ENCODE peak calls at places on chromosomes 6 and 20, in eight cellular contexts. V, C, N, D, X, Q, Y and U are unnamed samples.

GRCh38 chr6:87945181-87945580 is 102.5 kb upstream of the SPACA1 start:
- DNase-seq in V (no peak), C (peak; percentile 19), N (no peak), D (no peak), X (no peak), Q (peak; percentile 22), Y (no peak), U (no peak)

GRCh38 chr20:32775240-32775991 is 13.2 kb downstream of the DNMT3B start:
- DNase-seq in V (no peak), C (no peak), N (no peak), D (no peak), X (no peak), Q (no peak), Y (no peak), U (no peak)

GRCh38 chr6:134826889-134827737 is 122.8 kb downstream of the ALDH8A1 start:
- DNase-seq in V (no peak), C (no peak), N (peak; percentile 78), D (no peak), X (peak; percentile 14), Q (no peak), Y (no peak), U (peak; percentile 65)

GRCh38 chr6:7914991-7915789 is 4.6 kb upstream of the TXNDC5 start:
- DNase-seq in V (no peak), C (no peak), N (peak; percentile 69), D (no peak), X (peak; percentile 76), Q (no peak), Y (no peak), U (peak; percentile 57)

GRCh38 chr20:39800548-39800947 is 838.4 kb downstream of the DHX35 start:
- DNase-seq in V (no peak), C (no peak), N (no peak), D (no peak), X (no peak), Q (no peak), Y (no peak), U (peak; percentile 32)

GRCh38 chr6:8562133-8562532 is 126.8 kb upstream of the SLC35B3 start:
- DNase-seq in V (no peak), C (no peak), N (no peak), D (no peak), X (no peak), Q (no peak), Y (peak; percentile 20), U (no peak)

GRCh38 chr6:49325901-49326300 is 137.2 kb downstream of the MMUT start:
- DNase-seq in V (no peak), C (no peak), N (no peak), D (no peak), X (no peak), Q (no peak), Y (no peak), U (no peak)

GRCh38 chr20:37524221-37524700 is 3.2 kb downstream of the NNAT start:
- DNase-seq in V (no peak), C (peak; percentile 80), N (no peak), D (no peak), X (no peak), Q (no peak), Y (no peak), U (no peak)

GRCh38 chr20:56826306-56826970 is 197.3 kb downstream of the TFAP2C start:
- DNase-seq in V (no peak), C (no peak), N (no peak), D (no peak), X (no peak), Q (no peak), Y (no peak), U (peak; percentile 25)

GRCh38 chr6:134607411-134607810 is 289.5 kb upstream of the SGK1 start:
- DNase-seq in V (no peak), C (no peak), N (no peak), D (no peak), X (no peak), Q (no peak), Y (no peak), U (no peak)

GRCh38 chr6:133130863-133131262 is 110.3 kb upstream of the EYA4 start:
- DNase-seq in V (peak; percentile 8), C (peak; percentile 55), N (peak; percentile 75), D (no peak), X (no peak), Q (peak; percentile 69), Y (no peak), U (peak; percentile 37)

GRCh38 chr20:32289661-32290431 is 12.4 kb downstream of the KIF3B start:
- DNase-seq in V (no peak), C (peak; percentile 84), N (no peak), D (no peak), X (no peak), Q (no peak), Y (no peak), U (no peak)

GRCh38 chr20:4234128-4234527 is 218.8 kb upstream of the RNF24 start:
- DNase-seq in V (no peak), C (no peak), N (no peak), D (no peak), X (peak; percentile 90), Q (no peak), Y (no peak), U (no peak)

GRCh38 chr20:56664791-56665190 is 35.7 kb downstream of the TFAP2C start:
- DNase-seq in V (no peak), C (no peak), N (no peak), D (no peak), X (no peak), Q (no peak), Y (no peak), U (no peak)

GRCh38 chr6:77038801-77039200 is 424.5 kb downstream of the HTR1B start:
- DNase-seq in V (no peak), C (no peak), N (no peak), D (no peak), X (no peak), Q (no peak), Y (no peak), U (no peak)

GRCh38 chr6:79040083-79040482 is 38.0 kb downstream of the PHIP start:
- DNase-seq in V (no peak), C (no peak), N (no peak), D (no peak), X (no peak), Q (no peak), Y (no peak), U (no peak)

GRCh38 chr6:142659661-142660060 is 285.3 kb downstream of the HIVEP2 start:
- DNase-seq in V (no peak), C (no peak), N (no peak), D (no peak), X (no peak), Q (no peak), Y (no peak), U (no peak)

GRCh38 chr6:113318553-113318952 is 538.6 kb upstream of the MARCKS start:
- DNase-seq in V (no peak), C (no peak), N (no peak), D (no peak), X (peak; percentile 72), Q (no peak), Y (no peak), U (no peak)

GRCh38 chr20:45924391-45925261 is 9.9 kb upstream of the PCIF1 start:
- DNase-seq in V (no peak), C (peak; percentile 76), N (peak; percentile 60), D (no peak), X (peak; percentile 70), Q (peak; percentile 12), Y (no peak), U (no peak)

GRCh38 chr6:129957941-129958898 is 60.2 kb upstream of the L3MBTL3 start:
- DNase-seq in V (no peak), C (no peak), N (no peak), D (no peak), X (no peak), Q (no peak), Y (no peak), U (no peak)

GRCh38 chr6:61887425-61887824 is 398.6 kb downstream of the KHDRBS2 start:
- DNase-seq in V (no peak), C (no peak), N (peak; percentile 74), D (no peak), X (no peak), Q (no peak), Y (no peak), U (peak; percentile 24)

GRCh38 chr6:112145080-112145573 is 57.7 kb downstream of the FAM229B start:
- DNase-seq in V (no peak), C (no peak), N (no peak), D (no peak), X (peak; percentile 55), Q (no peak), Y (no peak), U (no peak)